ENCODE peak calls at places on chromosomes 16 and 17, in four cellular contexts. V, B, C and D are unnamed samples.

GRCh38 chr17:59479141-59479540 is 86.3 kb upstream of the DHX40 start:
- DNase-seq in V (no peak), B (no peak), C (no peak), D (no peak)

GRCh38 chr17:352421-353212 is at the start of gene RPH3AL:
- DNase-seq in V (peak; percentile 20), B (peak; percentile 89), C (no peak), D (no peak)

GRCh38 chr17:40303009-40303657 is 5.8 kb upstream of the RARA start:
- DNase-seq in V (peak; percentile 44), B (no peak), C (no peak), D (no peak)

GRCh38 chr16:54152362-54153239 is 134.0 kb downstream of the IRX3 start:
- DNase-seq in V (no peak), B (no peak), C (no peak), D (no peak)

GRCh38 chr17:40937384-40937819 is at the start of gene KRT23:
- DNase-seq in V (peak; percentile 75), B (no peak), C (no peak), D (no peak)

GRCh38 chr16:11699234-11699894 is 31.1 kb downstream of the SNN start:
- DNase-seq in V (no peak), B (no peak), C (no peak), D (no peak)

GRCh38 chr16:30997000-30997886 is 12.2 kb downstream of the HSD3B7 start:
- DNase-seq in V (peak; percentile 45), B (peak; percentile 88), C (peak; percentile 83), D (no peak)

GRCh38 chr16:71883849-71884638 is at the start of gene ZNF821:
- DNase-seq in V (peak; percentile 60), B (peak; percentile 87), C (peak; percentile 89), D (no peak)

GRCh38 chr16:67883872-67884261 is 818 bp upstream of the NRN1L start:
- DNase-seq in V (no peak), B (peak; percentile 81), C (peak; percentile 74), D (no peak)

GRCh38 chr17:80807014-80807413 is 184.6 kb upstream of the CHMP6 start:
- DNase-seq in V (no peak), B (no peak), C (no peak), D (no peak)

GRCh38 chr16:88536971-88537751 is 33.0 kb upstream of the ZC3H18 start:
- DNase-seq in V (no peak), B (peak; percentile 65), C (peak; percentile 52), D (no peak)

GRCh38 chr16:71461686-71462648 is at the start of gene ZNF23:
- DNase-seq in V (peak; percentile 58), B (peak; percentile 85), C (peak; percentile 88), D (no peak)

GRCh38 chr17:19360772-19361171 is 1.8 kb downstream of the B9D1 start:
- DNase-seq in V (no peak), B (no peak), C (no peak), D (no peak)

GRCh38 chr17:78127888-78128615 is 503 bp downstream of the TMC6 start:
- DNase-seq in V (no peak), B (peak; percentile 69), C (no peak), D (no peak)

GRCh38 chr17:3798273-3799180 is 2.5 kb downstream of the ITGAE start:
- DNase-seq in V (no peak), B (no peak), C (peak; percentile 64), D (no peak)

GRCh38 chr17:38444151-38444550 is 15.9 kb downstream of the ARHGAP23 start:
- DNase-seq in V (no peak), B (peak; percentile 63), C (peak; percentile 76), D (no peak)

GRCh38 chr17:77892469-77893143 is 65.9 kb upstream of the TNRC6C start:
- DNase-seq in V (no peak), B (no peak), C (no peak), D (no peak)

GRCh38 chr16:86836503-86837125 is 258.3 kb downstream of the FOXL1 start:
- DNase-seq in V (peak; percentile 94), B (no peak), C (no peak), D (peak; percentile 90)

GRCh38 chr16:61611847-61612491 is 424.3 kb downstream of the CDH8 start:
- DNase-seq in V (no peak), B (no peak), C (no peak), D (no peak)

GRCh38 chr17:7560172-7561027 is 1.3 kb upstream of the SENP3 start:
- DNase-seq in V (peak; percentile 36), B (peak; percentile 81), C (peak; percentile 65), D (no peak)

DNA sequence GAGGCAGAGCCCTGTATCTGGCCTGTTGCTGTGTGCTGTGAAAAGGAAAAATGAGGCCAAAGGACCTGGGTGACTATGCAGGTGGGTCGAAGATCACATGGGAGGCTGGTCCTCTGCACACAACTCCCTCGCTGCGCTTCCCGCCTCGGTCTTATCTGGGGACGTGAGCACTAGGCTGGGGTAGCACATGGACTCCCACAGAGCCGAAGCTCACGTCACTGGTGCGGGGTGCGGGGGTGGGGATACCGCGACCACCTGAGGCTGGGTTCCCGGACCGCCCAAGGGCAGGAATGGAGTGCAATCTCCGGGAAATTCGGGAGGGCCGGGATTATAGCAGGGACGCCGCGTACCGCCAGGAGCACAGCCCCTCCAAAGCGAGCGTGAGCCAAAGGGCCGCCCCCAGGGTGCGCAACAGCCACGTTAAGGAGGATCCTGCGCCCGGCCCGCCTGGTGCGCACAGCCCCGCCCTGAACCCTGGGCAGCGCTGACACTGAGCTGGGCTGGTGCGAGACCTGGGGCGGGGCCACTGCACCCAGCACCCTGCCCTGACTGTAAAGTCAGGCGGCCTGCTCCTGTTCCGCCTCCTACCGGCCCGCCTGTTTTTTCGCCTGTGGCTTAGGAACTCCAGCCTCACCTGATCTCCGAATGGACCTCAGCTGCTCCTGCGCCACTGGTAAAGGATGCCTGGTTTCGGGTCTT is 4.8 kb downstream of the MT1A start:
- DNase-seq in V (peak; percentile 17), B (peak; percentile 88), C (no peak), D (no peak)
- TF ChIP-seq CTCF in V (no peak), B (peak; percentile 28), C (peak; percentile 26), D (peak; percentile 47)

GRCh38 chr17:48374650-48375230 is 55.3 kb downstream of the SKAP1 start:
- DNase-seq in V (no peak), B (peak; percentile 29), C (no peak), D (no peak)
- H3K27me3 ChIP-seq in V (peaks cover 20% of the 10 kb centered on the region), B (no peaks in the 10 kb centered on the region), C (no peaks in the 10 kb centered on the region), D (peaks cover 17% of the 10 kb centered on the region)

DNA sequence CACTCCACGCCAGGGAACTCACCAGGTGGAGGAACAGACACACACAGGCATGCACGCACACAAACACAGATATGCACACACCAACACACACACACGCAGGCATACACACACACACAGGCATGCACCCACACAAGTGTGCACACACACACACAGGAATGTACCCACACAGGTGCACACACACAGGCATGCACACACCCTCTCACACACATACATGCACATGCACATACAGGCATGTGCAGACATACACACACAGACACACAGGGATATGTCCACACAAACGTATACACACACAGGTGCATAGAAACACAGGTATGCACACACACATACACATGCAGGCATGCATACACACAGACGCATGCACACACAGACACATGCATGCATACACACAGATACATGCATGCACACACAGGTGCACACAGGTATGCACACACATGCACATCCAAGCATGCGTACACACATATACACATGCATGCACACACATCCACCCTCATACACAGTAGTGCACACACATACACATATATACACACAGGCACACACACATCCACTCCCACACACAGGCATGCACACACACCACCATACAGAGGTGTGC is 39.2 kb downstream of the COTL1 start:
- DNase-seq in V (no peak), B (no peak), C (no peak), D (no peak)
- H3K36me3 ChIP-seq in V (peaks cover 5% of the 10 kb centered on the region), B (no peaks in the 10 kb centered on the region), C (no peaks in the 10 kb centered on the region), D (peaks cover 7% of the 10 kb centered on the region)

GRCh38 chr16:82748026-82748425 is 121.3 kb downstream of the CDH13 start:
- DNase-seq in V (peak; percentile 84), B (peak; percentile 29), C (no peak), D (no peak)
- TF ChIP-seq CTCF in V (peak; percentile 21), B (no peak), C (no peak), D (peak; percentile 25)